ENCODE peak calls at places on chromosome 1, in six cellular contexts. One of them, this sample, is unnamed. For H3K36me3, the result is how much of the 10 kb centered on the place peaks cover.

GRCh38 chr1:15308135-15308534 is 61.1 kb downstream of the FHAD1 start:
- DNase-seq in upper lobe of right lung: no peak
- DNase-seq in neural progenitor cell: no peak
- DNase-seq in kidney: no peak
- DNase-seq in heart left ventricle: no peak
- DNase-seq in naive thymus-derived CD4-positive, alpha-beta T cell: no peak
- DNase-seq in this sample: no peak

GRCh38 chr1:117171900-117172501 is 38.7 kb downstream of the VTCN1 start:
- DNase-seq in kidney: peak
- DNase-seq in upper lobe of right lung: peak
- DNase-seq in neural progenitor cell: peak
- DNase-seq in naive thymus-derived CD4-positive, alpha-beta T cell: no peak
- DNase-seq in heart left ventricle: peak
- DNase-seq in this sample: peak

GRCh38 chr1:76230894-76231293 is 156.3 kb downstream of the ST6GALNAC3 start:
- DNase-seq in upper lobe of right lung: no peak
- DNase-seq in naive thymus-derived CD4-positive, alpha-beta T cell: no peak
- DNase-seq in neural progenitor cell: no peak
- DNase-seq in kidney: no peak
- DNase-seq in heart left ventricle: no peak
- DNase-seq in this sample: no peak

GRCh38 chr1:21921100-21921875 is 15.8 kb downstream of the HSPG2 start:
- DNase-seq in naive thymus-derived CD4-positive, alpha-beta T cell: no peak
- DNase-seq in upper lobe of right lung: no peak
- DNase-seq in neural progenitor cell: no peak
- DNase-seq in kidney: peak
- DNase-seq in heart left ventricle: no peak
- DNase-seq in this sample: no peak

GRCh38 chr1:13901597-13901996 is 201.6 kb downstream of the PRDM2 start:
- DNase-seq in heart left ventricle: no peak
- DNase-seq in naive thymus-derived CD4-positive, alpha-beta T cell: no peak
- DNase-seq in kidney: no peak
- DNase-seq in neural progenitor cell: no peak
- DNase-seq in upper lobe of right lung: no peak
- DNase-seq in this sample: no peak

GRCh38 chr1:48251858-48252257 is 29.3 kb downstream of the SLC5A9 start:
- DNase-seq in kidney: no peak
- DNase-seq in upper lobe of right lung: no peak
- DNase-seq in neural progenitor cell: no peak
- DNase-seq in naive thymus-derived CD4-positive, alpha-beta T cell: no peak
- DNase-seq in heart left ventricle: no peak
- DNase-seq in this sample: no peak

GRCh38 chr1:206782448-206782847 is 10.2 kb upstream of the IL10 start:
- DNase-seq in heart left ventricle: no peak
- DNase-seq in neural progenitor cell: no peak
- DNase-seq in upper lobe of right lung: no peak
- DNase-seq in naive thymus-derived CD4-positive, alpha-beta T cell: no peak
- DNase-seq in kidney: no peak
- DNase-seq in this sample: no peak

GRCh38 chr1:14538335-14538734 is 60.1 kb upstream of the KAZN start:
- DNase-seq in neural progenitor cell: no peak
- DNase-seq in heart left ventricle: no peak
- DNase-seq in upper lobe of right lung: no peak
- DNase-seq in naive thymus-derived CD4-positive, alpha-beta T cell: no peak
- DNase-seq in kidney: no peak
- DNase-seq in this sample: no peak

GRCh38 chr1:169133801-169134558 is 27.5 kb downstream of the ATP1B1 start:
- DNase-seq in neural progenitor cell: no peak
- DNase-seq in kidney: no peak
- DNase-seq in upper lobe of right lung: no peak
- DNase-seq in heart left ventricle: no peak
- DNase-seq in naive thymus-derived CD4-positive, alpha-beta T cell: no peak
- DNase-seq in this sample: no peak

GRCh38 chr1:31196685-31197084 is 43.0 kb downstream of the NKAIN1 start:
- DNase-seq in naive thymus-derived CD4-positive, alpha-beta T cell: no peak
- DNase-seq in neural progenitor cell: no peak
- DNase-seq in upper lobe of right lung: no peak
- DNase-seq in heart left ventricle: no peak
- DNase-seq in kidney: no peak
- DNase-seq in this sample: no peak

GRCh38 chr1:118118469-118118868 is 66.6 kb downstream of the SPAG17 start:
- DNase-seq in heart left ventricle: no peak
- DNase-seq in neural progenitor cell: no peak
- DNase-seq in upper lobe of right lung: peak
- DNase-seq in kidney: peak
- DNase-seq in naive thymus-derived CD4-positive, alpha-beta T cell: no peak
- DNase-seq in this sample: peak

GRCh38 chr1:39317111-39317510 is 112.6 kb downstream of the MACF1 start:
- DNase-seq in kidney: no peak
- DNase-seq in neural progenitor cell: no peak
- DNase-seq in upper lobe of right lung: no peak
- DNase-seq in heart left ventricle: no peak
- DNase-seq in naive thymus-derived CD4-positive, alpha-beta T cell: no peak
- DNase-seq in this sample: no peak

GRCh38 chr1:39322431-39322830 is 117.9 kb downstream of the MACF1 start:
- DNase-seq in upper lobe of right lung: no peak
- DNase-seq in neural progenitor cell: no peak
- DNase-seq in naive thymus-derived CD4-positive, alpha-beta T cell: no peak
- DNase-seq in heart left ventricle: no peak
- DNase-seq in kidney: no peak
- DNase-seq in this sample: no peak

GRCh38 chr1:39326836-39327235 is 122.3 kb downstream of the MACF1 start:
- DNase-seq in kidney: no peak
- DNase-seq in upper lobe of right lung: no peak
- DNase-seq in naive thymus-derived CD4-positive, alpha-beta T cell: no peak
- DNase-seq in neural progenitor cell: no peak
- DNase-seq in heart left ventricle: no peak
- DNase-seq in this sample: no peak

GRCh38 chr1:39317910-39318633 is 113.6 kb downstream of the MACF1 start:
- DNase-seq in heart left ventricle: no peak
- DNase-seq in neural progenitor cell: no peak
- DNase-seq in naive thymus-derived CD4-positive, alpha-beta T cell: no peak
- DNase-seq in kidney: no peak
- DNase-seq in upper lobe of right lung: no peak
- DNase-seq in this sample: no peak

DNA sequence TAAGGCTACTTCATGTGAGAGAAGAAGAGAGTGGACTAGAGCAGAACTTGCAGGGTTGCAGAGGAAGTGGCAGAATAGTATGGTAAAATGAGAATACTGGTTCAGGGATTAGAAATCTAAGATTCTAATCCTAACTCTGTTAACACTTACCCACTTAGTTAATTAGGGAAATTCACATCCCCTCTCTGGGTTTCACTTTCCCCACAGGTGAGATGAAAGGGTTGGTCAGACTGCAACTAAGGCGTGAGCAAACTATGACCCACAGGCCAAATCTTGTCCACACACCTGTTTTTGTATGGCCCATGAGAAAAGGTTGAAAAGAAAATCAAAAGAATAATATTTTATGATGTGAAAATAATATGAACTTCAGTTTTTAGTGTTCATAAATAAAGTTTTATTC is 117.5 kb downstream of the MACF1 start:
- DNase-seq in kidney: no peak
- DNase-seq in neural progenitor cell: no peak
- DNase-seq in upper lobe of right lung: no peak
- DNase-seq in naive thymus-derived CD4-positive, alpha-beta T cell: no peak
- DNase-seq in heart left ventricle: no peak
- DNase-seq in this sample: no peak
- H3K36me3 ChIP-seq in kidney: half or more
- H3K36me3 ChIP-seq in neural progenitor cell: under half
- H3K36me3 ChIP-seq in upper lobe of right lung: half or more
- H3K36me3 ChIP-seq in naive thymus-derived CD4-positive, alpha-beta T cell: under half
- H3K36me3 ChIP-seq in heart left ventricle: under half
- H3K36me3 ChIP-seq in this sample: under half

DNA sequence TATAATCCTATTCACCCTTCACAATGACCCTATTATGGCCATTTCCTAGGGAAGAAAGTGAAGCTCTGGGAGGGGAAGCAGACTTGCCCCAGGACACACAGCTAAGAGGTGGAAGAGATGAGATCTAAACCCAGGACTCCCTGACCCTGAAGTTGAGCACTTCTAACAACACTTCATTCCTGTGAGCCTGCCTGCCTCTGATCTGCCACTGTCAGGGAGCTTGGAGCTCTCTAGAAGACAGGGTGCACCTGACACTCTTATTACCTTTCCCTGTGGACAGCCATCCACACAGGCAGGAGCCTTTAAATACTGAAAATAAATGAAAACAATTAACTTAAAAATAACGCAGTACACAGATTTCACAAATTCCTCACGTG is 599 bp downstream of the MKNK1 start:
- DNase-seq in upper lobe of right lung: no peak
- DNase-seq in neural progenitor cell: no peak
- DNase-seq in naive thymus-derived CD4-positive, alpha-beta T cell: no peak
- DNase-seq in heart left ventricle: no peak
- DNase-seq in kidney: no peak
- DNase-seq in this sample: no peak
- H3K27ac ChIP-seq in upper lobe of right lung: peak
- H3K27ac ChIP-seq in neural progenitor cell: no peak
- H3K27ac ChIP-seq in naive thymus-derived CD4-positive, alpha-beta T cell: peak
- H3K27ac ChIP-seq in heart left ventricle: peak
- H3K27ac ChIP-seq in kidney: peak
- H3K27ac ChIP-seq in this sample: peak

DNA sequence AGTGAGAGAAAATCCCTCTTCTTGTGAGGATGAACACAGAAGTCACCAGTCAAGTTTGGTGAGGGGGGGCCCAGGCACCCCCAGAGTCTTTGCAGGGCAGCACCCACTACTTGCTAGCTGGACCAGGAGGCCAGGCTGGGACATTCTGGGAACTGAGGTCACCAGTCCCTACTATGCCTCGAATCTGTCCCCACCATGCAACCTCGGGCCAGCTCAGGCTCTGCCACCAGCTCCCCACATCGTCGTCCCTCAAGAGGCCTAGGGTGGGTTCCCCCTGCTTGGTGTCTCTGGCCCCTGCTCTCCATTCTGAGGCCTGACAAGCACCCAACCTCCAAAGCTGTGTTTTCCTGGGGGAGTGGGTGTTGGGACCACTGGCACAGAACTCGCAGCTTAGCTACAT is 22.2 kb upstream of the ZNF678 start:
- DNase-seq in neural progenitor cell: no peak
- DNase-seq in naive thymus-derived CD4-positive, alpha-beta T cell: no peak
- DNase-seq in upper lobe of right lung: no peak
- DNase-seq in kidney: peak
- DNase-seq in heart left ventricle: no peak
- DNase-seq in this sample: no peak
- H3K4me3 ChIP-seq in neural progenitor cell: no peak
- H3K4me3 ChIP-seq in naive thymus-derived CD4-positive, alpha-beta T cell: no peak
- H3K4me3 ChIP-seq in upper lobe of right lung: no peak
- H3K4me3 ChIP-seq in kidney: peak
- H3K4me3 ChIP-seq in heart left ventricle: no peak
- H3K4me3 ChIP-seq in this sample: no peak

GRCh38 chr1:11114966-11115365 is 15.3 kb upstream of the EXOSC10 start:
- DNase-seq in upper lobe of right lung: no peak
- DNase-seq in heart left ventricle: no peak
- DNase-seq in neural progenitor cell: no peak
- DNase-seq in kidney: no peak
- DNase-seq in naive thymus-derived CD4-positive, alpha-beta T cell: no peak
- DNase-seq in this sample: no peak
- H3K36me3 ChIP-seq in upper lobe of right lung: half or more
- H3K36me3 ChIP-seq in heart left ventricle: under half
- H3K36me3 ChIP-seq in neural progenitor cell: under half
- H3K36me3 ChIP-seq in kidney: under half
- H3K36me3 ChIP-seq in naive thymus-derived CD4-positive, alpha-beta T cell: under half
- H3K36me3 ChIP-seq in this sample: under half

This sample was measured in pancreas.